ENCODE peak calls at places on chromosomes 7 and 10, in seven cellular contexts. A, C, B, Z, J, K and E are unnamed samples.

GRCh38 chr7:18974803-18975202 is 142.6 kb downstream of the TWIST1 start:
- DNase-seq in K (peak; percentile 75), Z (peak; percentile 18), A (peak; percentile 42), B (no peak), J (no peak), C (no peak), E (no peak)

GRCh38 chr10:105150486-105150885 is 509.4 kb downstream of the SORCS3 start:
- DNase-seq in Z (no peak), J (no peak), C (no peak), B (no peak), K (no peak), A (peak; percentile 51), E (no peak)

GRCh38 chr10:92839191-92840085 is 8.9 kb upstream of the EXOC6 start:
- DNase-seq in C (no peak), J (peak; percentile 34), Z (no peak), B (peak; percentile 32), A (peak; percentile 12), K (peak; percentile 44), E (no peak)

GRCh38 chr10:98030991-98031431 is 590 bp upstream of the CRTAC1 start:
- DNase-seq in Z (no peak), K (no peak), A (no peak), C (no peak), J (no peak), B (no peak), E (no peak)

GRCh38 chr10:86139066-86139657 is 227.4 kb downstream of the GRID1 start:
- DNase-seq in J (no peak), C (no peak), A (no peak), Z (no peak), B (peak; percentile 17), K (no peak), E (no peak)

GRCh38 chr10:81696609-81697388 is 178.2 kb upstream of the NRG3 start:
- DNase-seq in B (no peak), C (no peak), K (no peak), Z (no peak), J (no peak), A (no peak), E (no peak)

GRCh38 chr7:77655361-77655760 is 40.9 kb upstream of the RSBN1L start:
- DNase-seq in J (no peak), A (no peak), K (no peak), C (no peak), B (no peak), Z (no peak), E (no peak)

GRCh38 chr7:132246591-132246990 is 329.7 kb downstream of the PLXNA4 start:
- DNase-seq in J (no peak), K (no peak), B (no peak), C (no peak), A (no peak), Z (no peak), E (no peak)

GRCh38 chr7:114302858-114303257 is 111.8 kb upstream of the FOXP2 start:
- DNase-seq in B (no peak), Z (no peak), K (peak; percentile 14), A (no peak), C (no peak), J (no peak), E (no peak)

GRCh38 chr10:109456566-109457361 is 466.5 kb downstream of the XPNPEP1 start:
- DNase-seq in K (no peak), C (no peak), A (no peak), B (no peak), J (no peak), Z (no peak), E (no peak)

GRCh38 chr7:14687777-14688176 is 214.8 kb downstream of the DGKB start:
- DNase-seq in J (no peak), B (no peak), K (no peak), Z (no peak), C (no peak), A (no peak), E (no peak)

GRCh38 chr7:157619753-157620525 is 283.1 kb downstream of the DNAJB6 start:
- DNase-seq in A (no peak), J (no peak), K (no peak), Z (no peak), C (no peak), B (no peak), E (no peak)

GRCh38 chr10:70626056-70626455 is 23.5 kb upstream of the PRF1 start:
- DNase-seq in B (no peak), C (no peak), K (no peak), A (no peak), Z (no peak), J (no peak), E (no peak)

GRCh38 chr10:112203328-112204076 is 19.9 kb upstream of the GPAM start:
- DNase-seq in B (no peak), Z (no peak), C (no peak), J (no peak), K (peak; percentile 50), A (no peak), E (no peak)

GRCh38 chr10:131199646-131200045 is 111.9 kb downstream of the TCERG1L start:
- DNase-seq in A (no peak), K (no peak), C (no peak), J (no peak), Z (no peak), B (no peak), E (no peak)

GRCh38 chr10:30436200-30436599 is 2.2 kb downstream of the MAP3K8 start:
- DNase-seq in K (peak; percentile 73), A (peak; percentile 83), B (no peak), J (no peak), Z (no peak), C (no peak), E (no peak)

GRCh38 chr10:84755311-84755710 is 426.9 kb downstream of the CCSER2 start:
- DNase-seq in A (no peak), B (no peak), J (no peak), Z (no peak), C (no peak), K (no peak), E (no peak)

GRCh38 chr10:72323108-72323932 is 31.4 kb downstream of the DNAJB12 start:
- DNase-seq in B (no peak), Z (no peak), K (no peak), A (no peak), C (no peak), J (no peak), E (no peak)

GRCh38 chr7:104272767-104273384 is 55.5 kb upstream of the LHFPL3 start:
- DNase-seq in Z (peak; percentile 22), J (no peak), C (no peak), K (peak; percentile 68), B (no peak), A (peak; percentile 46), E (no peak)

GRCh38 chr10:80155696-80156215 is 23.2 kb downstream of the PLAC9 start:
- DNase-seq in K (no peak), B (no peak), C (no peak), A (no peak), Z (no peak), J (no peak), E (no peak)

GRCh38 chr7:50682079-50682478 is 100.6 kb downstream of the GRB10 start:
- DNase-seq in Z (no peak), C (no peak), B (no peak), J (no peak), A (no peak), K (no peak), E (no peak)

GRCh38 chr10:76126607-76127190 is 695.3 kb downstream of the LRMDA start:
- DNase-seq in Z (no peak), K (no peak), B (no peak), J (no peak), A (peak; percentile 80), C (no peak), E (no peak)

GRCh38 chr10:18261063-18261462 is 120.8 kb downstream of the CACNB2 start:
- DNase-seq in C (no peak), J (no peak), B (no peak), K (no peak), A (no peak), Z (no peak), E (no peak)

GRCh38 chr10:55019461-55019860 is 218.4 kb upstream of the PCDH15 start:
- DNase-seq in J (no peak), B (no peak), C (no peak), A (no peak), Z (no peak), K (no peak), E (no peak)